ENCODE peak calls at places on chromosomes 2 and 18, in four cellular contexts. R is activated naive CD8-positive, alpha-beta T cell treated with anti-CD3 and anti-CD28 coated beads, Interleukin-2, amount 50 U/mL, for 24 hours; L is EL; A is mammary epithelial cell. O is an unnamed sample.

GRCh38 chr2:207768168-207768890 is 1.4 kb downstream of the FZD5 start:
- DNase-seq in R (peak), L (peak), A (peak), O (no peak)

GRCh38 chr2:71117064-71117463 is 13.0 kb downstream of the MCEE start:
- DNase-seq in R (no peak), L (no peak), A (no peak), O (no peak)

GRCh38 chr2:29022455-29023128 is 41.5 kb downstream of the TOGARAM2 start:
- DNase-seq in R (no peak), L (no peak), A (no peak), O (no peak)

GRCh38 chr2:9739508-9739907 is 103.8 kb upstream of the TAF1B start:
- DNase-seq in R (peak), L (no peak), A (no peak), O (no peak)

GRCh38 chr2:64233396-64233922 is 89.2 kb upstream of the PELI1 start:
- DNase-seq in R (no peak), L (no peak), A (no peak), O (no peak)

GRCh38 chr2:9250091-9250490 is 43.5 kb downstream of the ASAP2 start:
- DNase-seq in R (no peak), L (peak), A (peak), O (no peak)

GRCh38 chr2:234958311-234958710 is 6.5 kb downstream of the SH3BP4 start:
- DNase-seq in R (no peak), L (no peak), A (no peak), O (no peak)

GRCh38 chr18:44098551-44099098 is 582.1 kb upstream of the SETBP1 start:
- DNase-seq in R (no peak), L (peak), A (peak), O (no peak)

GRCh38 chr2:32925283-32925682 is 21.5 kb upstream of the LTBP1 start:
- DNase-seq in R (no peak), L (no peak), A (no peak), O (no peak)

GRCh38 chr2:144965172-144965571 is 445.3 kb upstream of the ZEB2 start:
- DNase-seq in R (no peak), L (no peak), A (no peak), O (no peak)